ENCODE peak calls at places on chromosomes 3 and 15, in four cellular contexts. P, E, D and H are unnamed samples.

GRCh38 chr3:149471991-149472390 is 2.5 kb upstream of the TM4SF4 start:
- DNase-seq in P (peak), E (no peak), D (no peak), H (no peak)

GRCh38 chr15:50828610-50829206 is 63.2 kb upstream of the SPPL2A start:
- DNase-seq in P (peak), E (no peak), D (peak), H (no peak)

GRCh38 chr3:129829640-129830039 is 63.9 kb downstream of the TMCC1 start:
- DNase-seq in P (peak), E (peak), D (peak), H (peak)

GRCh38 chr3:159170436-159171003 is 368.7 kb downstream of the MFSD1 start:
- DNase-seq in P (peak), E (no peak), D (no peak), H (no peak)

GRCh38 chr15:74235962-74236361 is at the start of gene CCDC33:
- DNase-seq in P (no peak), E (peak), D (no peak), H (no peak)

GRCh38 chr15:101650145-101650544 is 2.0 kb downstream of the TM2D3 start:
- DNase-seq in P (no peak), E (no peak), D (no peak), H (no peak)

GRCh38 chr3:48952510-48953118 is 34.0 kb downstream of the ARIH2 start:
- DNase-seq in P (no peak), E (peak), D (peak), H (no peak)

GRCh38 chr15:64997911-64998310 is 8.2 kb upstream of the SPG21 start:
- DNase-seq in P (no peak), E (no peak), D (no peak), H (no peak)

GRCh38 chr3:155991291-155991690 is 120.8 kb downstream of the GMPS start:
- DNase-seq in P (no peak), E (no peak), D (no peak), H (no peak)

GRCh38 chr3:190229632-190230424 is 92.4 kb downstream of the CLDN1 start:
- DNase-seq in P (peak), E (no peak), D (no peak), H (no peak)

GRCh38 chr3:141840737-141841544 is 35.5 kb upstream of the ATP1B3 start:
- DNase-seq in P (no peak), E (no peak), D (peak), H (no peak)

GRCh38 chr3:149767720-149768119 is 15.4 kb upstream of the COMMD2 start:
- DNase-seq in P (no peak), E (no peak), D (no peak), H (no peak)

GRCh38 chr15:41955807-41956525 is 16.4 kb downstream of the EHD4 start:
- DNase-seq in P (no peak), E (no peak), D (peak), H (no peak)

GRCh38 chr15:41955100-41955499 is 17.3 kb downstream of the EHD4 start:
- DNase-seq in P (no peak), E (no peak), D (no peak), H (no peak)

GRCh38 chr15:41951571-41951970 is 20.8 kb downstream of the EHD4 start:
- DNase-seq in P (no peak), E (no peak), D (no peak), H (no peak)

GRCh38 chr15:41952003-41952563 is 20.3 kb downstream of the EHD4 start:
- DNase-seq in P (no peak), E (no peak), D (no peak), H (no peak)

GRCh38 chr15:41954036-41954435 is 18.3 kb downstream of the EHD4 start:
- DNase-seq in P (no peak), E (no peak), D (no peak), H (no peak)
- H3K9ac ChIP-seq in P (no peak), E (no peak), D (no peak), H (no peak)

GRCh38 chr3:184716652-184717607 is 5.1 kb upstream of the MAGEF1 start:
- DNase-seq in P (peak), E (no peak), D (peak), H (peak)
- H3K9ac ChIP-seq in P (peak), E (no peak), D (peak), H (peak)

GRCh38 chr15:53513431-53513830 is 246.0 kb downstream of the WDR72 start:
- DNase-seq in P (no peak), E (no peak), D (no peak), H (no peak)
- H3K9ac ChIP-seq in P (no peak), E (no peak), D (no peak), H (no peak)

GRCh38 chr15:68411735-68412134 is 20.2 kb downstream of the ITGA11 start:
- DNase-seq in P (no peak), E (no peak), D (no peak), H (no peak)

GRCh38 chr15:68409736-68410370 is 22.1 kb downstream of the ITGA11 start:
- DNase-seq in P (no peak), E (peak), D (no peak), H (no peak)

GRCh38 chr15:68412218-68412617 is 19.7 kb downstream of the ITGA11 start:
- DNase-seq in P (no peak), E (peak), D (no peak), H (no peak)

GRCh38 chr15:68410466-68411200 is 21.3 kb downstream of the ITGA11 start:
- DNase-seq in P (no peak), E (peak), D (no peak), H (no peak)

GRCh38 chr15:68411276-68411675 is 20.7 kb downstream of the ITGA11 start:
- DNase-seq in P (no peak), E (peak), D (no peak), H (no peak)
- H3K9ac ChIP-seq in P (no peak), E (no peak), D (no peak), H (no peak)

GRCh38 chr15:38843736-38844590 is 279.3 kb upstream of the RASGRP1 start:
- DNase-seq in P (peak), E (no peak), D (no peak), H (no peak)
- H3K9ac ChIP-seq in P (peak), E (no peak), D (no peak), H (no peak)

GRCh38 chr3:192570315-192570714 is 157.0 kb downstream of the FGF12 start:
- DNase-seq in P (no peak), E (no peak), D (no peak), H (no peak)
- H3K9ac ChIP-seq in P (no peak), E (no peak), D (no peak), H (no peak)

GRCh38 chr3:19932422-19932821 is 1.6 kb downstream of the EFHB start:
- DNase-seq in P (no peak), E (no peak), D (no peak), H (no peak)

GRCh38 chr3:19934098-19934566 is at the start of gene EFHB:
- DNase-seq in P (peak), E (peak), D (peak), H (no peak)

GRCh38 chr3:19931767-19932188 is 2.2 kb downstream of the EFHB start:
- DNase-seq in P (no peak), E (no peak), D (no peak), H (no peak)

GRCh38 chr3:19931180-19931692 is 2.8 kb downstream of the EFHB start:
- DNase-seq in P (no peak), E (no peak), D (no peak), H (no peak)
- H3K9ac ChIP-seq in P (no peak), E (no peak), D (no peak), H (no peak)

GRCh38 chr15:28099555-28100140 is 533 bp upstream of the OCA2 start:
- DNase-seq in P (no peak), E (no peak), D (no peak), H (no peak)
- H3K9ac ChIP-seq in P (no peak), E (no peak), D (peak), H (peak)

GRCh38 chr3:45631486-45631885 is 36.9 kb downstream of the LIMD1 start:
- DNase-seq in P (no peak), E (no peak), D (no peak), H (no peak)
- H3K9ac ChIP-seq in P (no peak), E (no peak), D (no peak), H (no peak)